ENCODE peak calls at places on chromosomes 3 and 15, in four cellular contexts. One of them, this sample, is unnamed.
A peak's percentile ranks its signal among the peaks of the same experiment; 100 is the strongest.

GRCh38 chr3:156264771-156265170 is 144.4 kb downstream of the KCNAB1 start:
- DNase-seq in HepG2: no peak
- DNase-seq in OCI-LY7: no peak
- DNase-seq in CD4-positive, alpha-beta T cell: no peak
- DNase-seq in this sample: no peak

GRCh38 chr15:96336045-96336642 is 5.6 kb downstream of the NR2F2 start:
- DNase-seq in OCI-LY7: no peak
- DNase-seq in CD4-positive, alpha-beta T cell: no peak
- DNase-seq in HepG2: no peak
- DNase-seq in this sample: no peak

GRCh38 chr15:75070674-75071073 is 47.3 kb downstream of the PPCDC start:
- DNase-seq in CD4-positive, alpha-beta T cell: no peak
- DNase-seq in OCI-LY7: no peak
- DNase-seq in HepG2: no peak
- DNase-seq in this sample: no peak

GRCh38 chr3:31448035-31448881 is 84.5 kb upstream of the STT3B start:
- DNase-seq in CD4-positive, alpha-beta T cell: no peak
- DNase-seq in HepG2: peak; percentile 53
- DNase-seq in OCI-LY7: peak; percentile 68
- DNase-seq in this sample: no peak

GRCh38 chr15:31200735-31201151 is 99.2 kb upstream of the TRPM1 start:
- DNase-seq in OCI-LY7: peak; percentile 75
- DNase-seq in CD4-positive, alpha-beta T cell: peak; percentile 77
- DNase-seq in HepG2: peak; percentile 46
- DNase-seq in this sample: peak; percentile 55

GRCh38 chr3:102180291-102180931 is 254.4 kb upstream of the ZPLD1 start:
- DNase-seq in HepG2: no peak
- DNase-seq in CD4-positive, alpha-beta T cell: no peak
- DNase-seq in OCI-LY7: no peak
- DNase-seq in this sample: no peak

GRCh38 chr3:191320316-191320715 is 8.9 kb upstream of the CCDC50 start:
- DNase-seq in CD4-positive, alpha-beta T cell: no peak
- DNase-seq in OCI-LY7: no peak
- DNase-seq in HepG2: no peak
- DNase-seq in this sample: no peak

GRCh38 chr3:177035678-177036077 is 161.6 kb downstream of the TBL1XR1 start:
- DNase-seq in OCI-LY7: no peak
- DNase-seq in CD4-positive, alpha-beta T cell: no peak
- DNase-seq in HepG2: no peak
- DNase-seq in this sample: no peak

GRCh38 chr3:117865338-117865737 is 1155.8 kb downstream of the TUSC7 start:
- DNase-seq in OCI-LY7: no peak
- DNase-seq in HepG2: no peak
- DNase-seq in CD4-positive, alpha-beta T cell: no peak
- DNase-seq in this sample: no peak

GRCh38 chr3:177713921-177714900 is 516.9 kb upstream of the TBL1XR1 start:
- DNase-seq in CD4-positive, alpha-beta T cell: no peak
- DNase-seq in HepG2: no peak
- DNase-seq in OCI-LY7: no peak
- DNase-seq in this sample: no peak

GRCh38 chr3:126100688-126101301 is 16.9 kb upstream of the SLC41A3 start:
- DNase-seq in HepG2: no peak
- DNase-seq in CD4-positive, alpha-beta T cell: no peak
- DNase-seq in OCI-LY7: no peak
- DNase-seq in this sample: no peak

GRCh38 chr15:48392356-48392755 is 61.1 kb downstream of the DUT start:
- DNase-seq in OCI-LY7: no peak
- DNase-seq in HepG2: no peak
- DNase-seq in CD4-positive, alpha-beta T cell: no peak
- DNase-seq in this sample: no peak

GRCh38 chr3:162217603-162218002 is 721.0 kb downstream of the OTOL1 start:
- DNase-seq in OCI-LY7: no peak
- DNase-seq in HepG2: no peak
- DNase-seq in CD4-positive, alpha-beta T cell: no peak
- DNase-seq in this sample: no peak

GRCh38 chr15:57554063-57554820 is 37.5 kb upstream of the MYZAP start:
- DNase-seq in OCI-LY7: no peak
- DNase-seq in HepG2: no peak
- DNase-seq in CD4-positive, alpha-beta T cell: no peak
- DNase-seq in this sample: no peak

GRCh38 chr15:65336369-65336766 is 31.9 kb downstream of the RNU5B-1 start:
- DNase-seq in HepG2: no peak
- DNase-seq in CD4-positive, alpha-beta T cell: no peak
- DNase-seq in OCI-LY7: no peak
- DNase-seq in this sample: no peak
- TF ChIP-seq CTCF in HepG2: no peak
- TF ChIP-seq CTCF in CD4-positive, alpha-beta T cell: no peak
- TF ChIP-seq CTCF in OCI-LY7: no peak
- TF ChIP-seq CTCF in this sample: no peak

GRCh38 chr3:23926736-23927135 is 9.8 kb downstream of the RPL15 start:
- DNase-seq in CD4-positive, alpha-beta T cell: no peak
- DNase-seq in OCI-LY7: no peak
- DNase-seq in HepG2: no peak
- DNase-seq in this sample: no peak
- TF ChIP-seq CTCF in CD4-positive, alpha-beta T cell: no peak
- TF ChIP-seq CTCF in OCI-LY7: peak; percentile 47
- TF ChIP-seq CTCF in HepG2: peak; percentile 30
- TF ChIP-seq CTCF in this sample: no peak

GRCh38 chr3:124351430-124352142 is 359.7 kb upstream of the ROPN1 start:
- DNase-seq in CD4-positive, alpha-beta T cell: no peak
- DNase-seq in HepG2: peak; percentile 39
- DNase-seq in OCI-LY7: peak; percentile 8
- DNase-seq in this sample: peak; percentile 16
- TF ChIP-seq CTCF in CD4-positive, alpha-beta T cell: no peak
- TF ChIP-seq CTCF in HepG2: peak; percentile 61
- TF ChIP-seq CTCF in OCI-LY7: peak; percentile 76
- TF ChIP-seq CTCF in this sample: peak; percentile 78

DNA sequence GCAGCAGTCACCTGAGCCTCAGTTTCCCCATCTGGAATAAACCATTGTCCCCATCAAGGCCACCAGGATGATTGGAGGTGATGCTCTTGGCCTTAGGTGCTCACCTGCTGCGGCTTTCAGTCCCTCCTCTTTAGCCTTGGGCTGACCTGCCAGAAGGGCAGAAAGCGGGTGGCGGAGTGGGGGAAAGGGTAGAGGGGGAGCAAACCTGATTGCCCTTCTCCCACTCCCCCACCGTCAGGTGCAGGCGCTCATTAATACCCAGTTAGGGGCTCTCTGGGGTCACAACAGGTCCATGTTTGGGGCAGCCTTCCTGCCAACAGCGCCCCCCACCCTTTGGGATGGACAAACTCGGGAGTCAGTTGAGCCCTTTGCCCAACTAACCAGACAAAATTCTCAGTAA is 50.5 kb downstream of the GRIP2 start:
- DNase-seq in OCI-LY7: no peak
- DNase-seq in HepG2: no peak
- DNase-seq in CD4-positive, alpha-beta T cell: no peak
- DNase-seq in this sample: no peak
- TF ChIP-seq CTCF in OCI-LY7: peak; percentile 27
- TF ChIP-seq CTCF in HepG2: no peak
- TF ChIP-seq CTCF in CD4-positive, alpha-beta T cell: no peak
- TF ChIP-seq CTCF in this sample: no peak

GRCh38 chr3:129015388-129016105 is 14.4 kb downstream of the EFCC1 start:
- DNase-seq in CD4-positive, alpha-beta T cell: peak; percentile 62
- DNase-seq in HepG2: no peak
- DNase-seq in OCI-LY7: peak; percentile 36
- DNase-seq in this sample: no peak

GRCh38 chr3:129016725-129017530 is 15.8 kb downstream of the EFCC1 start:
- DNase-seq in HepG2: no peak
- DNase-seq in OCI-LY7: peak; percentile 51
- DNase-seq in CD4-positive, alpha-beta T cell: no peak
- DNase-seq in this sample: no peak

GRCh38 chr3:129017531-129017899 is 16.4 kb downstream of the EFCC1 start:
- DNase-seq in CD4-positive, alpha-beta T cell: no peak
- DNase-seq in OCI-LY7: no peak
- DNase-seq in HepG2: no peak
- DNase-seq in this sample: no peak

GRCh38 chr3:129014793-129015345 is 13.8 kb downstream of the EFCC1 start:
- DNase-seq in OCI-LY7: no peak
- DNase-seq in CD4-positive, alpha-beta T cell: no peak
- DNase-seq in HepG2: no peak
- DNase-seq in this sample: no peak

GRCh38 chr3:129016366-129016724 is 15.2 kb downstream of the EFCC1 start:
- DNase-seq in CD4-positive, alpha-beta T cell: peak; percentile 68
- DNase-seq in HepG2: peak; percentile 39
- DNase-seq in OCI-LY7: peak; percentile 90
- DNase-seq in this sample: no peak
- TF ChIP-seq CTCF in CD4-positive, alpha-beta T cell: peak; percentile 26
- TF ChIP-seq CTCF in HepG2: peak; percentile 15
- TF ChIP-seq CTCF in OCI-LY7: peak; percentile 64
- TF ChIP-seq CTCF in this sample: no peak

GRCh38 chr15:77722759-77723460 is 90.2 kb upstream of the LINGO1 start:
- DNase-seq in CD4-positive, alpha-beta T cell: no peak
- DNase-seq in HepG2: no peak
- DNase-seq in OCI-LY7: no peak
- DNase-seq in this sample: no peak
- TF ChIP-seq CTCF in CD4-positive, alpha-beta T cell: no peak
- TF ChIP-seq CTCF in HepG2: no peak
- TF ChIP-seq CTCF in OCI-LY7: no peak
- TF ChIP-seq CTCF in this sample: no peak

GRCh38 chr3:197753263-197753662 is 3.6 kb downstream of the FYTTD1 start:
- DNase-seq in HepG2: no peak
- DNase-seq in CD4-positive, alpha-beta T cell: no peak
- DNase-seq in OCI-LY7: peak; percentile 15
- DNase-seq in this sample: no peak
- TF ChIP-seq CTCF in HepG2: no peak
- TF ChIP-seq CTCF in CD4-positive, alpha-beta T cell: no peak
- TF ChIP-seq CTCF in OCI-LY7: no peak
- TF ChIP-seq CTCF in this sample: peak; percentile 44

DNA sequence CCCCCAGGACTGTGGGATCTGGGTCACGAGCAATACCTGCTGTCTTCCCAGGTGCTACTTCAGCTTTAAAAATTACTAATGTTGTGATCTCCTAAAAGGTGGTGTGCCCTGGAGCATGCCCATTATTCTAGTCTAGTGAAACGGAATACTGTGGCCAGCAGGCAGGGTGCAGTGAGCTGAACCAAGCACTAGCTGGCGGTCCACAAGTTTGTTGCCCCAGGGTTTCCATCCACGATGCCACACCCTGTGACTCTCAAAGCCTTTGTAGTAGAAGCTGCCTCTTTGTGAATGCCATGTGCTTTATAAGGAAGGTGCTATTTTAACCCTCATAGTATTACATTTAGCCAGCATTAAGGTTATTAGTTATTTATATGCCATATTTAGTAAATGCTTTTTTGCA is 49.1 kb downstream of the PXYLP1 start:
- DNase-seq in HepG2: no peak
- DNase-seq in OCI-LY7: no peak
- DNase-seq in CD4-positive, alpha-beta T cell: no peak
- DNase-seq in this sample: no peak
- TF ChIP-seq CTCF in HepG2: no peak
- TF ChIP-seq CTCF in OCI-LY7: no peak
- TF ChIP-seq CTCF in CD4-positive, alpha-beta T cell: no peak
- TF ChIP-seq CTCF in this sample: no peak

This sample was measured in neural crest cell.